ENCODE peak calls at places on chromosomes 11 and 22, in seven cellular contexts. C is Peyer's patch, K is left ventricle myocardium inferior, G is upper lobe of right lung, M is Panc1, L is stomach, R is pancreas. F is an unnamed sample.

GRCh38 chr11:59802639-59803176 is 7.9 kb downstream of the MRPL16 start:
- DNase-seq in G (no peak), C (no peak), L (no peak), R (no peak), M (peak; percentile 28), K (no peak), F (no peak)

GRCh38 chr11:108562746-108563581 is 30.6 kb downstream of the EXPH5 start:
- DNase-seq in K (no peak), G (no peak), R (no peak), M (no peak), C (no peak), L (no peak), F (no peak)

GRCh38 chr11:43282607-43283440 is 29.0 kb upstream of the API5 start:
- DNase-seq in M (peak; percentile 10), K (peak; percentile 25), L (no peak), G (peak; percentile 67), R (peak; percentile 72), C (peak; percentile 53), F (no peak)

GRCh38 chr11:68258363-68258765 is 13.4 kb downstream of the C11orf24 start:
- DNase-seq in K (no peak), M (no peak), R (no peak), C (no peak), L (no peak), G (no peak), F (no peak)

GRCh38 chr22:45544588-45545170 is 42.0 kb downstream of the FBLN1 start:
- DNase-seq in G (no peak), R (no peak), K (peak; percentile 46), C (no peak), M (no peak), L (no peak), F (no peak)

GRCh38 chr22:30217698-30218565 is 28.6 kb downstream of the LIF start:
- DNase-seq in C (no peak), R (no peak), M (no peak), L (no peak), K (no peak), G (no peak), F (peak; percentile 82)

GRCh38 chr22:36055376-36056310 is 27.0 kb upstream of the RBFOX2 start:
- DNase-seq in C (no peak), L (no peak), M (no peak), K (peak; percentile 17), G (no peak), R (no peak), F (no peak)

GRCh38 chr22:32644252-32645100 is 157.0 kb upstream of the TIMP3 start:
- DNase-seq in M (no peak), C (no peak), G (peak; percentile 75), L (peak; percentile 40), R (no peak), K (peak; percentile 54), F (peak; percentile 77)

GRCh38 chr22:47351836-47352579 is 589.6 kb downstream of the TBC1D22A start:
- DNase-seq in R (no peak), M (no peak), C (peak; percentile 42), G (no peak), L (peak; percentile 7), K (no peak), F (no peak)

GRCh38 chr22:38973289-38974169 is 8.6 kb upstream of the APOBEC3B start:
- DNase-seq in L (peak; percentile 64), K (no peak), R (no peak), C (no peak), M (peak; percentile 38), G (no peak), F (no peak)

GRCh38 chr11:59866397-59866796 is at the start of gene TCN1:
- DNase-seq in M (no peak), L (no peak), G (no peak), K (no peak), R (no peak), C (no peak), F (no peak)

GRCh38 chr11:35617316-35617686 is 959 bp upstream of the FJX1 start:
- DNase-seq in G (no peak), K (no peak), M (no peak), C (no peak), R (no peak), L (no peak), F (no peak)

DNA sequence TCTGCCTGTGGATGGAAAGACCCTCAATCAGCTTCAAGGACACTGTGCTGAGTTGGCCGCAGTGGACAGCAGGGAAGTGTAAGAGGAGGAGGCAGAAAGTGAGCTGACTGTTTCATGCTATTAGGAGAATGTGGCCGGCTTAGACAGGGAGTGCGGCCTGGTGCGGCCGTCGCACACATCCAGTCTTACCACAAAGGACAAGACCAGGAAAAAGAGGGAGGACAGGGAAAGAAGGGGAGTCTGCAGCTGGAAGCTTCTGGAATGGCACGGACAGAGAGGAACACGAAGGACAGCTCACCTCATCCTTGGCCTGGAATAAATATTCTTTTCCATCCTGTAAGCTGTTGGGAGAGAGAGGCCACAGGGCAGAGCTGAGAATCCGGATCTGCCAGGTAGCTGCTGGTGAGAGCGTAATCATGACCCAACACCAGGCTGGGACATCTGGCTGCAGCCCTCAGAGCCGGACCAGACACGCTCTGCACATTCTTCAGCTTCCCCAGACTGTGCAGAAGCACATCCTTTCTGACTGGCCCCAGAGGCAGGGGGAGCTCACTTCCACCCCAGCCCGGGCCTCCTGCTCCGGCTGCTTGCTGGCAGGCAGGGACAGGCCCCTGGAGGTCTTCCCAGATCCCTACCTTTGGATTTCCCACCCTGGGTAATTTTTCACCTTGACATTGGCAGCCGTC is 8.6 kb upstream of the RBM4B start:
- DNase-seq in R (no peak), L (no peak), M (no peak), C (no peak), K (no peak), G (peak; percentile 37), F (peak; percentile 41)
- H3K36me3 ChIP-seq in R (no peaks in the 10 kb centered on the region), L (no peaks in the 10 kb centered on the region), M (no peaks in the 10 kb centered on the region), C (no peaks in the 10 kb centered on the region), K (no peaks in the 10 kb centered on the region), G (no peaks in the 10 kb centered on the region), F (no peaks in the 10 kb centered on the region)

DNA sequence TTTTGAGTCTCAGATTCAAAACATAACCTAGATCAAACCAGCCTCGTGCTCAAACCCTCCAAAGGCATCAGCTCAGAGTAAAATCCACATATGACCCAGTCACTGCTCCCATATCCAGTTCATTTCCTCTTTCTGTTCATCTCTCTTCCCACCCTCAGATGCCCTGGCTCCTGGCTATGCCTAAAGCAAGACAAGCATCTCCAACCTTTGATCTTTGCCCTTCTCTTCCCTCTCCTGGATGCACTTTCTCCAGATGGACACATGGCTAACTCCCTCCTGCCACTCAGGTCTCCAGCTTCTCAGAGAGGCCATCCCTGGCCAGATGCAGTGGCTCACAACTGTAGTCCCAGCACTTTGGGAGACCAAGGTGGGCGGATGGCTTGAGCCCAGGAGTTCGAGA is 14.3 kb upstream of the CREB3L1 start:
- DNase-seq in M (no peak), K (no peak), C (no peak), L (no peak), G (no peak), R (no peak), F (no peak)
- H3K4me1 ChIP-seq in M (no peaks in the 10 kb centered on the region), K (peaks cover 24% of the 10 kb centered on the region), C (no peaks in the 10 kb centered on the region), L (peaks cover 11% of the 10 kb centered on the region), G (no peaks in the 10 kb centered on the region), R (no peaks in the 10 kb centered on the region), F (no peaks in the 10 kb centered on the region)

DNA sequence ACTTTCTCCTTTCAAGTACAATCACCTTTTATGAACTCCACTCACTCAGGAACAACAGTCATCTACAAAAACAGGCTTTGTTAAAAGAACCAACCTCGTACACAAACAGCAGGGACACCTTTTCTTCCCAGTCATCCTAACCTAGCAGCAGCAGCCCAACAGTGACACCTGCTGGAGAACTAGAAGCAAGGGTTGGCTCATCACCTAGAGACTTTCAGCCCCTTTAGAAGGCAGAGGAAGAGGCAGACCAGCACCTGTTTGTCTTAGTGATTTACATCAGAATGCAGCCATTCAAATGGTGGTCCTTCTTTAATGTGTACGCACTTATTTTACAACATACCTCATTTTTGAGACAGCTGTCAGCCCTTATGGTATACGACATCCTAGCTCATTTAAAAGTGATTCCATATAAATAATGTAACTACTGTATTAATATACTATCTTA is 56.0 kb downstream of the AMBRA1 start:
- DNase-seq in L (peak; percentile 60), G (no peak), K (peak; percentile 40), M (peak; percentile 61), C (no peak), R (no peak), F (no peak)
- H3K4me3 ChIP-seq in L (no peak overlapping the region), G (no peak overlapping the region), K (no peak overlapping the region), M (no peak overlapping the region), C (no peak overlapping the region), R (no peak overlapping the region), F (no peak overlapping the region)

GRCh38 chr11:100576044-100577021 is 110.8 kb upstream of the ARHGAP42 start:
- DNase-seq in R (no peak), C (no peak), M (peak; percentile 20), G (no peak), L (no peak), K (no peak), F (no peak)

GRCh38 chr11:100574894-100575769 is 112.0 kb upstream of the ARHGAP42 start:
- DNase-seq in L (no peak), K (no peak), M (no peak), C (no peak), R (no peak), G (no peak), F (no peak)

GRCh38 chr11:100578966-100579365 is 108.1 kb upstream of the ARHGAP42 start:
- DNase-seq in R (no peak), G (no peak), M (no peak), C (no peak), L (no peak), K (no peak), F (no peak)

GRCh38 chr11:100573911-100574513 is 113.1 kb upstream of the ARHGAP42 start:
- DNase-seq in R (no peak), C (no peak), L (no peak), G (no peak), K (no peak), M (no peak), F (no peak)
- H3K36me3 ChIP-seq in R (no peaks in the 10 kb centered on the region), C (no peaks in the 10 kb centered on the region), L (no peaks in the 10 kb centered on the region), G (no peaks in the 10 kb centered on the region), K (no peaks in the 10 kb centered on the region), M (no peaks in the 10 kb centered on the region), F (no peaks in the 10 kb centered on the region)

GRCh38 chr11:40241524-40242037 is 1217.9 kb downstream of the LRRC4C start:
- DNase-seq in G (no peak), L (no peak), K (no peak), M (no peak), C (no peak), R (no peak), F (no peak)

GRCh38 chr11:40235841-40236240 is 1223.6 kb downstream of the LRRC4C start:
- DNase-seq in K (no peak), R (no peak), G (no peak), L (no peak), C (no peak), M (no peak), F (no peak)

DNA sequence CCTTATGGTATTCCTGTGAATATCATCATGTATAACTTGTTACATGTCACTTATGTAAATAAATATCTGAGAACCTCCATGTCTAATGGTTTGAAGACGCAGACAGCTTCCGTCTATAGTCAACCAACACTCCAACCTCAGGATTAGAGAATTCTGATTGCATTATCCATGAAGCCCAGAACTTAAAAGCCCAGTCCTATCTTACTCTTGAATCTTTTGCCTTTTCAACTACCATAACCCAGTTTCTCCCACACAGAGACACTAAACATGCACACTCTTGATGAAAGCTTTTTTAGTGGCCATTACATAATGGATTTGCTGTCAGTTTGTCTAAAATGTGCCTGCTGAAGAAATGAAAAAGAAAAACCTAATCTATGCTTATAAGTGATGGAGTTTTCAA is 1219.2 kb downstream of the LRRC4C start:
- DNase-seq in K (no peak), R (no peak), G (no peak), L (no peak), M (no peak), C (no peak), F (no peak)
- H3K4me1 ChIP-seq in K (no peaks in the 10 kb centered on the region), R (no peaks in the 10 kb centered on the region), G (no peaks in the 10 kb centered on the region), L (no peaks in the 10 kb centered on the region), M (no peaks in the 10 kb centered on the region), C (no peaks in the 10 kb centered on the region), F (no peaks in the 10 kb centered on the region)